ENCODE peak calls at places on chromosomes 11 and 22, in eight cellular contexts. Y is cardiac fibroblast, E is PC-3, G is HepG2, A is GM23338, I is GM06990, D is MM.1S, X is kidney epithelial cell. W is an unnamed sample.

GRCh38 chr11:75627879-75628668 is 40.8 kb downstream of the MAP6 start:
- DNase-seq in Y (peak; percentile 7), E (no peak), G (no peak), A (peak; percentile 60), I (no peak), D (no peak), X (no peak), W (no peak)

GRCh38 chr22:28297504-28297903 is 378.4 kb upstream of the PITPNB start:
- DNase-seq in Y (peak; percentile 8), E (no peak), G (no peak), A (no peak), I (peak; percentile 24), D (peak; percentile 96), X (no peak), W (no peak)

GRCh38 chr11:117818036-117818858 is 6.3 kb downstream of the FXYD2 start:
- DNase-seq in Y (peak; percentile 20), E (peak; percentile 48), G (no peak), A (no peak), I (peak; percentile 79), D (no peak), X (peak; percentile 56), W (peak; percentile 77)

GRCh38 chr11:13889566-13890214 is 72.8 kb upstream of the SPON1 start:
- DNase-seq in Y (no peak), E (peak; percentile 12), G (no peak), A (no peak), I (no peak), D (no peak), X (no peak), W (no peak)

GRCh38 chr11:75773595-75774353 is 5.2 kb downstream of the DGAT2 start:
- DNase-seq in Y (no peak), E (peak; percentile 42), G (no peak), A (no peak), I (peak; percentile 81), D (peak; percentile 23), X (no peak), W (peak; percentile 35)

GRCh38 chr11:115425243-115425642 is 79.0 kb downstream of the CADM1 start:
- DNase-seq in Y (no peak), E (no peak), G (no peak), A (no peak), I (no peak), D (no peak), X (no peak), W (no peak)

GRCh38 chr11:111737877-111738205 is 28.3 kb downstream of the PPP2R1B start:
- DNase-seq in Y (peak; percentile 71), E (no peak), G (no peak), A (no peak), I (no peak), D (no peak), X (no peak), W (no peak)

GRCh38 chr22:37284807-37285355 is 2.6 kb downstream of the CYTH4 start:
- DNase-seq in Y (no peak), E (no peak), G (no peak), A (no peak), I (peak; percentile 82), D (peak; percentile 61), X (no peak), W (no peak)

GRCh38 chr22:27726726-27727449 is 74.7 kb downstream of the MN1 start:
- DNase-seq in Y (peak; percentile 93), E (peak; percentile 44), G (peak; percentile 4), A (peak; percentile 44), I (no peak), D (no peak), X (peak; percentile 51), W (peak; percentile 80)

GRCh38 chr11:78291754-78292108 is 103.0 kb downstream of the USP35 start:
- DNase-seq in Y (no peak), E (no peak), G (no peak), A (no peak), I (no peak), D (no peak), X (no peak), W (no peak)

GRCh38 chr11:73259406-73260126 is 12.6 kb upstream of the P2RY6 start:
- DNase-seq in Y (no peak), E (no peak), G (no peak), A (no peak), I (no peak), D (no peak), X (no peak), W (no peak)

GRCh38 chr11:15843309-15843857 is 513.0 kb downstream of the SOX6 start:
- DNase-seq in Y (peak; percentile 45), E (no peak), G (no peak), A (peak; percentile 57), I (no peak), D (no peak), X (no peak), W (no peak)

GRCh38 chr11:2311456-2312201 is 9.8 kb downstream of the TSPAN32 start:
- DNase-seq in Y (no peak), E (no peak), G (no peak), A (no peak), I (no peak), D (no peak), X (no peak), W (no peak)

GRCh38 chr11:4049006-4049405 is 45.6 kb upstream of the RRM1 start:
- DNase-seq in Y (no peak), E (no peak), G (no peak), A (no peak), I (peak; percentile 22), D (no peak), X (no peak), W (no peak)

GRCh38 chr11:18071098-18071705 is 25.1 kb upstream of the TPH1 start:
- DNase-seq in Y (no peak), E (no peak), G (no peak), A (no peak), I (no peak), D (no peak), X (no peak), W (no peak)

GRCh38 chr22:38696606-38697005 is 4.1 kb downstream of the JOSD1 start:
- DNase-seq in Y (peak; percentile 86), E (peak; percentile 77), G (peak; percentile 53), A (no peak), I (no peak), D (no peak), X (peak; percentile 77), W (peak; percentile 94)

GRCh38 chr22:45878901-45879551 is 97.9 kb downstream of the WNT7B start:
- DNase-seq in Y (no peak), E (no peak), G (no peak), A (no peak), I (no peak), D (no peak), X (no peak), W (no peak)

GRCh38 chr22:19641254-19641982 is 72.9 kb upstream of the SEPTIN5 start:
- DNase-seq in Y (no peak), E (peak; percentile 2), G (no peak), A (peak; percentile 91), I (no peak), D (peak; percentile 14), X (no peak), W (peak; percentile 52)
- TF ChIP-seq CTCF in Y (peak; percentile 50), E (peak; percentile 38), G (no peak), A (peak; percentile 68), I (no peak), D (peak; percentile 50), X (peak; percentile 35), W (peak; percentile 56)

GRCh38 chr22:48651981-48652538 is 1175.6 kb downstream of the BRD1 start:
- DNase-seq in Y (no peak), E (no peak), G (no peak), A (no peak), I (no peak), D (no peak), X (no peak), W (no peak)
- H3K4me3 ChIP-seq in Y (no peak overlapping the region), E (no peak overlapping the region), G (no peak overlapping the region), A (no peak overlapping the region), I (no peak overlapping the region), D (no peak overlapping the region), X (no peak overlapping the region), W (no peak overlapping the region)

GRCh38 chr11:12017243-12017678 is 8.8 kb upstream of the DKK3 start:
- DNase-seq in Y (peak; percentile 94), E (no peak), G (no peak), A (no peak), I (no peak), D (no peak), X (no peak), W (no peak)

GRCh38 chr11:12015486-12015885 is 7.1 kb upstream of the DKK3 start:
- DNase-seq in Y (no peak), E (no peak), G (no peak), A (no peak), I (no peak), D (no peak), X (no peak), W (no peak)

GRCh38 chr11:12017865-12018453 is 9.5 kb upstream of the DKK3 start:
- DNase-seq in Y (peak; percentile 50), E (no peak), G (no peak), A (no peak), I (no peak), D (no peak), X (no peak), W (no peak)

GRCh38 chr11:12013771-12014170 is 5.3 kb upstream of the DKK3 start:
- DNase-seq in Y (no peak), E (peak; percentile 19), G (no peak), A (no peak), I (no peak), D (no peak), X (no peak), W (peak; percentile 38)

DNA sequence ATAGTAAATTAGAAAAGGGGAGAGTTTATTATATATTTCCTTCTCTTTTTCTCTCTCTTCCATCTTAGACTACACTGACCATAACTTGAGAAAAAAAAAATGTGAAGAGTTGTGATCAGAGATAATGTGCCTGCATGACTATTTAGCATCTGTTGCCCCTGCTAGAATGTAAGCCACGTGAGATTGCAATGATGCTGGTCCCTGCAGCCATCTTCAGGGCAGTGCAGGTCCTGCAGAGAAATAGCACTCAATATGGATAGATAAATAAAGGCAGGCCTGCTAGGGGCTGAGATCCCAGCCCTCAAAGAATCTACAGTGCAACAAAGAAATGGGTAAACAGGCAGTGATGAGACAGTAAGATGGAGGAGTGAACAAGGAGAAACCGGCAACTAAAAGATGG is 7.8 kb upstream of the DKK3 start:
- DNase-seq in Y (no peak), E (no peak), G (no peak), A (no peak), I (no peak), D (no peak), X (no peak), W (no peak)
- TF ChIP-seq CTCF in Y (no peak), E (peak; percentile 22), G (no peak), A (no peak), I (no peak), D (no peak), X (no peak), W (no peak)

DNA sequence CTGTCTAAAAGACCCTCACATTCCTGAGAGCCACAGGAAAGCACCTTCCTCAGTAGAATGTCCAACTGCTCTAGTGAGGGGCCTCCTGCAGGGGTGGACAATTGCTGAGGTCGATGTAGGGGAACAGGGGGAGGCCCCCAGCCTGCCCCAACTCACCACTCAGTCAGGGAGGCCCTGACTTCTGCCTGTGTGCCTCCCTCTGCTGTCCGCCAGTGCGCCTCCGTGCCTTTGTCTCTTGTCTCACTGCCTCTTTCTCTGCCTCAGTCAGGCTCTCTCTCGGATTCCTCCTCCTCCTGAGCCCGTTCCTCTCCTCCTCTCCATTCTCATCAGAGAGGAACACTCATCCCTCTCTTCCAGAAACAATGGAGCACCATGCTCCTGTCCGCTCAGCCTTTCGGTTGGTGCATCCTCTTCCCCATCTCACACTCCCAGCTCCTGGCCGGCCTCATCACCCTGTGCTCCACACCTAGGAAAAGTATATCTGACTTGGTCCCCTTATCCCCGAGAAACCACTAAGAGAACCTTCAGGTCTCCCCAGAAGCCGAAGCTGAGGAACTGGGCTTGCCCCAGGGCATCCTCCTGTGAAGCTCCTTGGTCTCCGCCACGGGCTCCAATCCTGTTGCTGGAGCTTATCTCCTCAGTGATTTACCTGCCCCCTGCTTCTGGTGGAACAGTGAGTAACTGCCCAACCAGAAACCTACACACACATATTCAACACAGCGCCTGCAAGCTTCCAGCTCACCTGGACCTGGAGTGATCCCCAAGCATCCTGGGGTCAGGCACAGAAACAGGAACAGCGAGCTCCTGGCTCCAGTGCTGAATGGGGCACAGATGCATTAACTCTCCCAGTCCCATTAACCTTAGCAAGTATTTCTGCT is 2.3 kb downstream of the B3GAT1 start:
- DNase-seq in Y (no peak), E (no peak), G (no peak), A (no peak), I (no peak), D (no peak), X (no peak), W (no peak)
- H3K4me3 ChIP-seq in Y (no peak overlapping the region), E (no peak overlapping the region), G (no peak overlapping the region), A (peak overlapping the region; percentile 80), I (no peak overlapping the region), D (no peak overlapping the region), X (no peak overlapping the region), W (no peak overlapping the region)

W was measured in epithelial cell of esophagus.